ENCODE peak calls at places on chromosomes 13 and 19, in nine cellular contexts. M, W, U, X, F, P, D, E and T are unnamed samples.

GRCh38 chr19:28313633-28314032 is 899.3 kb downstream of the UQCRFS1 start:
- DNase-seq in M (no peak), W (no peak), U (no peak), X (peak), F (peak), P (no peak), D (no peak), E (no peak), T (no peak)

GRCh38 chr19:16315825-16316505 is 8.7 kb upstream of the KLF2 start:
- DNase-seq in M (no peak), W (no peak), U (no peak), X (peak), F (peak), P (peak), D (peak), E (no peak), T (peak)

GRCh38 chr19:51552996-51553725 is 17.9 kb upstream of the ZNF175 start:
- DNase-seq in M (no peak), W (peak), U (peak), X (no peak), F (peak), P (peak), D (no peak), E (no peak), T (peak)

GRCh38 chr19:38838208-38838985 is 6.8 kb upstream of the ECH1 start:
- DNase-seq in M (no peak), W (no peak), U (no peak), X (no peak), F (no peak), P (no peak), D (no peak), E (no peak), T (no peak)

GRCh38 chr13:50599927-50600326 is 243.6 kb downstream of the DLEU7 start:
- DNase-seq in M (no peak), W (no peak), U (no peak), X (no peak), F (no peak), P (no peak), D (no peak), E (no peak), T (no peak)

GRCh38 chr19:48673436-48674100 is 751 bp upstream of the NTN5 start:
- DNase-seq in M (no peak), W (no peak), U (no peak), X (no peak), F (no peak), P (no peak), D (no peak), E (no peak), T (no peak)

GRCh38 chr13:92354583-92354982 is 872.0 kb upstream of the GPC6 start:
- DNase-seq in M (no peak), W (no peak), U (no peak), X (no peak), F (no peak), P (no peak), D (no peak), E (no peak), T (no peak)

GRCh38 chr13:48412881-48413351 is at the start of gene LPAR6:
- DNase-seq in M (peak), W (no peak), U (no peak), X (no peak), F (peak), P (no peak), D (no peak), E (no peak), T (no peak)

GRCh38 chr19:50728084-50728737 is 5.0 kb downstream of the CLEC11A start:
- DNase-seq in M (no peak), W (peak), U (no peak), X (peak), F (peak), P (peak), D (no peak), E (no peak), T (no peak)

GRCh38 chr19:33094504-33095067 is 13.6 kb downstream of the GPATCH1 start:
- DNase-seq in M (no peak), W (no peak), U (no peak), X (no peak), F (no peak), P (no peak), D (no peak), E (no peak), T (no peak)

GRCh38 chr13:33110713-33111413 is 94.6 kb downstream of the KL start:
- DNase-seq in M (no peak), W (no peak), U (no peak), X (no peak), F (no peak), P (peak), D (no peak), E (no peak), T (no peak)

GRCh38 chr13:38899581-38899980 is 91.0 kb downstream of the STOML3 start:
- DNase-seq in M (no peak), W (no peak), U (no peak), X (no peak), F (no peak), P (no peak), D (no peak), E (no peak), T (no peak)

GRCh38 chr13:94123543-94123942 is 355.9 kb downstream of the DCT start:
- DNase-seq in M (no peak), W (no peak), U (no peak), X (no peak), F (no peak), P (no peak), D (no peak), E (no peak), T (no peak)

GRCh38 chr13:95182570-95183285 is 118.5 kb downstream of the ABCC4 start:
- DNase-seq in M (no peak), W (no peak), U (no peak), X (no peak), F (no peak), P (no peak), D (no peak), E (no peak), T (no peak)

GRCh38 chr19:20503536-20503935 is 62.0 kb downstream of the ZNF737 start:
- DNase-seq in M (no peak), W (no peak), U (no peak), X (peak), F (no peak), P (no peak), D (no peak), E (no peak), T (no peak)

GRCh38 chr13:83216521-83217245 is 665.6 kb downstream of the SLITRK1 start:
- DNase-seq in M (no peak), W (no peak), U (no peak), X (no peak), F (no peak), P (no peak), D (no peak), E (no peak), T (peak)

GRCh38 chr19:3163230-3163886 is 15.2 kb upstream of the S1PR4 start:
- DNase-seq in M (peak), W (peak), U (peak), X (no peak), F (peak), P (peak), D (no peak), E (peak), T (peak)

GRCh38 chr19:37997911-37998344 is 90.9 kb downstream of the SIPA1L3 start:
- DNase-seq in M (no peak), W (no peak), U (no peak), X (peak), F (peak), P (no peak), D (peak), E (no peak), T (peak)

GRCh38 chr13:41767801-41768200 is 193.1 kb downstream of the VWA8 start:
- DNase-seq in M (no peak), W (no peak), U (no peak), X (no peak), F (peak), P (no peak), D (no peak), E (no peak), T (no peak)

GRCh38 chr13:25971499-25972145 is 80.2 kb downstream of the SHISA2 start:
- DNase-seq in M (no peak), W (peak), U (peak), X (no peak), F (no peak), P (no peak), D (no peak), E (peak), T (no peak)

GRCh38 chr13:91184244-91184926 is 163.1 kb upstream of the MIR17HG start:
- DNase-seq in M (no peak), W (no peak), U (no peak), X (no peak), F (peak), P (no peak), D (no peak), E (no peak), T (no peak)

GRCh38 chr19:19185853-19186728 is 5.9 kb downstream of the BORCS8 start:
- DNase-seq in M (peak), W (no peak), U (peak), X (no peak), F (peak), P (no peak), D (no peak), E (peak), T (no peak)

GRCh38 chr13:24323036-24323738 is 13.8 kb downstream of the C1QTNF9 start:
- DNase-seq in M (no peak), W (no peak), U (no peak), X (no peak), F (no peak), P (no peak), D (no peak), E (no peak), T (no peak)

GRCh38 chr13:33636955-33637670 is 180.8 kb upstream of the RFC3 start:
- DNase-seq in M (no peak), W (no peak), U (no peak), X (no peak), F (no peak), P (no peak), D (no peak), E (no peak), T (no peak)

GRCh38 chr13:27283906-27284523 is 13.4 kb downstream of the RASL11A start:
- DNase-seq in M (no peak), W (no peak), U (no peak), X (no peak), F (no peak), P (no peak), D (no peak), E (no peak), T (no peak)

GRCh38 chr19:10544753-10545251 is 1.1 kb downstream of the ATG4D start:
- DNase-seq in M (no peak), W (no peak), U (no peak), X (no peak), F (no peak), P (no peak), D (no peak), E (no peak), T (no peak)

GRCh38 chr19:35347930-35348298 is 212 bp downstream of the FFAR1 start:
- DNase-seq in M (no peak), W (no peak), U (no peak), X (no peak), F (no peak), P (no peak), D (no peak), E (no peak), T (no peak)

GRCh38 chr19:45955905-45956608 is 17.6 kb downstream of the NOVA2 start:
- DNase-seq in M (no peak), W (peak), U (no peak), X (no peak), F (no peak), P (peak), D (peak), E (no peak), T (no peak)

GRCh38 chr19:48967346-48968178 is 2.5 kb downstream of the FTL start:
- DNase-seq in M (no peak), W (peak), U (no peak), X (peak), F (no peak), P (no peak), D (peak), E (no peak), T (no peak)

GRCh38 chr19:58557253-58558065 is 952 bp downstream of the UBE2M start:
- DNase-seq in M (no peak), W (no peak), U (no peak), X (no peak), F (no peak), P (no peak), D (no peak), E (no peak), T (no peak)

GRCh38 chr19:55369651-55370304 is 485 bp downstream of the IL11 start:
- DNase-seq in M (no peak), W (no peak), U (peak), X (no peak), F (peak), P (no peak), D (peak), E (peak), T (peak)

GRCh38 chr19:49422407-49423277 is 599 bp downstream of the PTH2 start:
- DNase-seq in M (no peak), W (no peak), U (peak), X (no peak), F (peak), P (peak), D (no peak), E (peak), T (no peak)

GRCh38 chr19:3618144-3618810 is 8.3 kb downstream of the CACTIN start:
- DNase-seq in M (no peak), W (peak), U (peak), X (peak), F (peak), P (peak), D (no peak), E (peak), T (peak)

GRCh38 chr13:95153647-95154405 is 147.4 kb downstream of the ABCC4 start:
- DNase-seq in M (peak), W (no peak), U (no peak), X (peak), F (peak), P (no peak), D (no peak), E (no peak), T (no peak)

GRCh38 chr19:47778954-47779351 is 450 bp downstream of the SELENOW start:
- DNase-seq in M (no peak), W (peak), U (no peak), X (no peak), F (no peak), P (no peak), D (no peak), E (no peak), T (no peak)

GRCh38 chr19:35264281-35265125 is 4.3 kb upstream of the USF2 start:
- DNase-seq in M (no peak), W (no peak), U (no peak), X (no peak), F (no peak), P (no peak), D (no peak), E (no peak), T (no peak)

GRCh38 chr13:39483326-39483725 is 119.7 kb downstream of the LHFPL6 start:
- DNase-seq in M (peak), W (no peak), U (no peak), X (no peak), F (peak), P (no peak), D (no peak), E (no peak), T (no peak)

GRCh38 chr19:35254341-35255297 is 5.8 kb downstream of the LSR start:
- DNase-seq in M (no peak), W (no peak), U (no peak), X (no peak), F (no peak), P (no peak), D (no peak), E (no peak), T (no peak)

GRCh38 chr13:20193924-20194631 is 1.3 kb upstream of the GJB2 start:
- DNase-seq in M (no peak), W (no peak), U (no peak), X (no peak), F (no peak), P (no peak), D (no peak), E (no peak), T (no peak)